ENCODE peak calls at places on chromosomes 1 and 21, in nine cellular contexts. D is cardiac fibroblast, K is left kidney, B is PC-3, M is HEK293T, Y is naive B cell, I is iris pigment epithelial cell, N is 8988T, H is uterus. C is an unnamed sample.
A peak's percentile ranks its signal among the peaks of the same experiment; 100 is the strongest.

GRCh38 chr1:27724961-27725373 is 794 bp upstream of the FAM76A start:
- DNase-seq in H (no peak), B (no peak), M (peak; percentile 59), Y (no peak), I (no peak), N (no peak), D (no peak), K (peak; percentile 78), C (peak; percentile 75)

GRCh38 chr1:5977494-5978444 is 14.5 kb downstream of the NPHP4 start:
- DNase-seq in H (no peak), B (no peak), N (no peak), Y (no peak), I (no peak), D (no peak), K (no peak), M (no peak), C (no peak)

GRCh38 chr1:19922015-19922688 is 1.3 kb downstream of the PLA2G2E start:
- DNase-seq in D (no peak), K (no peak), M (no peak), H (no peak), Y (no peak), N (no peak), I (no peak), B (no peak), C (no peak)

GRCh38 chr21:42991992-42992740 is 17.8 kb downstream of the PKNOX1 start:
- DNase-seq in Y (no peak), B (peak; percentile 60), H (peak; percentile 90), K (peak; percentile 93), M (no peak), I (peak; percentile 92), N (peak; percentile 40), D (peak; percentile 91), C (peak; percentile 41)

GRCh38 chr1:88022507-88022906 is 661.6 kb upstream of the PKN2 start:
- DNase-seq in H (no peak), D (no peak), Y (no peak), M (no peak), N (no peak), K (no peak), B (no peak), I (no peak), C (no peak)

GRCh38 chr1:23925279-23925678 is 12.1 kb upstream of the CNR2 start:
- DNase-seq in D (no peak), K (no peak), Y (no peak), N (no peak), M (no peak), H (no peak), I (no peak), B (no peak), C (no peak)

GRCh38 chr1:201614262-201615015 is 75.5 kb downstream of the NAV1 start:
- DNase-seq in D (peak; percentile 23), B (no peak), N (no peak), H (no peak), K (peak; percentile 89), M (peak; percentile 60), Y (no peak), I (peak; percentile 47), C (no peak)

GRCh38 chr1:174953170-174953569 is 46.6 kb upstream of the CACYBP start:
- DNase-seq in B (no peak), I (no peak), K (no peak), N (no peak), M (no peak), H (no peak), Y (no peak), D (no peak), C (no peak)

GRCh38 chr1:156994277-156994676 is 51.3 kb downstream of the ARHGEF11 start:
- DNase-seq in N (no peak), M (no peak), Y (no peak), D (no peak), I (no peak), H (no peak), B (no peak), K (no peak), C (no peak)

GRCh38 chr1:220917535-220918209 is 38.4 kb downstream of the HLX start:
- DNase-seq in I (no peak), D (no peak), M (no peak), H (no peak), N (no peak), Y (no peak), B (no peak), K (peak; percentile 23), C (no peak)

GRCh38 chr1:150578278-150579109 is 916 bp downstream of the MCL1 start:
- DNase-seq in M (peak; percentile 49), Y (no peak), I (peak; percentile 93), K (peak; percentile 82), B (peak; percentile 97), H (peak; percentile 82), N (no peak), D (peak; percentile 95), C (peak; percentile 95)

GRCh38 chr1:27634982-27635362 is at the start of gene FGR:
- DNase-seq in Y (peak; percentile 33), B (no peak), K (peak; percentile 32), D (no peak), I (no peak), N (no peak), M (no peak), H (no peak), C (no peak)

GRCh38 chr21:45293214-45293725 is 5.6 kb upstream of the POFUT2 start:
- DNase-seq in Y (no peak), B (peak; percentile 29), K (peak; percentile 41), N (no peak), D (peak; percentile 62), M (no peak), H (no peak), I (no peak), C (no peak)

GRCh38 chr1:230101556-230101955 is 34.5 kb downstream of the GALNT2 start:
- DNase-seq in Y (no peak), N (no peak), I (no peak), K (no peak), D (no peak), H (no peak), M (no peak), B (no peak), C (no peak)

GRCh38 chr21:31683029-31683428 is 23.5 kb downstream of the SOD1 start:
- DNase-seq in Y (no peak), B (peak; percentile 15), I (no peak), N (no peak), K (peak; percentile 26), H (no peak), D (no peak), M (no peak), C (no peak)